ENCODE peak calls at places on chromosomes 1 and 21, in four cellular contexts. Y is neural crest cell, W is neural progenitor cell, T is nephron progenitor cell. E is an unnamed sample.

GRCh38 chr1:81703352-81703735 is 97.4 kb upstream of the ADGRL2 start:
- DNase-seq in W (no peak), Y (no peak), T (no peak), E (no peak)

GRCh38 chr1:41053324-41053723 is 31.8 kb upstream of the SLFNL1 start:
- DNase-seq in T (no peak), Y (no peak), W (no peak), E (no peak)

GRCh38 chr1:235714205-235714897 is 64.8 kb upstream of the GNG4 start:
- DNase-seq in T (no peak), W (no peak), Y (no peak), E (no peak)

GRCh38 chr1:186375929-186376330 is 292 bp downstream of the ODR4 start:
- DNase-seq in W (no peak), Y (no peak), T (no peak), E (no peak)

GRCh38 chr1:116292929-116293725 is 79.9 kb upstream of the ATP1A1 start:
- DNase-seq in W (no peak), T (no peak), Y (no peak), E (no peak)

GRCh38 chr1:200966934-200967333 is 56.6 kb downstream of the KIF21B start:
- DNase-seq in T (no peak), W (no peak), Y (no peak), E (no peak)

GRCh38 chr1:232925421-232926202 is 24.8 kb upstream of the NTPCR start:
- DNase-seq in W (no peak), T (peak; percentile 15), Y (no peak), E (no peak)

GRCh38 chr1:1073743-1074587 is at the start of gene RNF223:
- DNase-seq in Y (no peak), W (no peak), T (peak; percentile 12), E (no peak)

GRCh38 chr1:165697491-165697880 is 876 bp downstream of the ALDH9A1 start:
- DNase-seq in W (peak; percentile 5), Y (no peak), T (no peak), E (no peak)

GRCh38 chr1:204154525-204155255 is 2.8 kb upstream of the ETNK2 start:
- DNase-seq in T (no peak), Y (no peak), W (no peak), E (no peak)

GRCh38 chr1:160093624-160094290 is 4.7 kb downstream of the IGSF8 start:
- DNase-seq in W (no peak), Y (no peak), T (no peak), E (no peak)

GRCh38 chr21:29649370-29649963 is 290.3 kb downstream of the GRIK1 start:
- DNase-seq in W (peak; percentile 18), T (no peak), Y (no peak), E (no peak)

GRCh38 chr1:156602557-156602993 is 1.3 kb upstream of the GPATCH4 start:
- DNase-seq in W (peak; percentile 43), T (no peak), Y (no peak), E (no peak)

GRCh38 chr1:228284148-228284495 is 76.3 kb downstream of the OBSCN start:
- DNase-seq in Y (no peak), T (peak; percentile 37), W (no peak), E (no peak)

GRCh38 chr1:41637367-41637766 is 152.9 kb upstream of the EDN2 start:
- DNase-seq in Y (no peak), T (no peak), W (no peak), E (no peak)

GRCh38 chr21:45404726-45405270 is at the start of gene COL18A1:
- DNase-seq in W (peak; percentile 90), Y (peak; percentile 43), T (peak; percentile 84), E (peak; percentile 76)

GRCh38 chr1:228093050-228093906 is 9.8 kb downstream of the C1orf35 start:
- DNase-seq in T (no peak), W (no peak), Y (no peak), E (peak; percentile 21)

GRCh38 chr21:45382698-45383000 is 22.3 kb upstream of the COL18A1 start:
- DNase-seq in T (no peak), W (no peak), Y (no peak), E (no peak)

GRCh38 chr1:22893292-22893691 is 79.4 kb downstream of the LACTBL1 start:
- DNase-seq in T (no peak), W (no peak), Y (no peak), E (no peak)

GRCh38 chr1:162565460-162565859 is 3.9 kb downstream of the UAP1 start:
- DNase-seq in W (no peak), Y (no peak), T (no peak), E (no peak)

GRCh38 chr1:200862713-200863415 is 9.9 kb upstream of the GPR25 start:
- DNase-seq in W (no peak), T (no peak), Y (no peak), E (no peak)

GRCh38 chr1:101165944-101166343 is 70.9 kb upstream of the S1PR1 start:
- DNase-seq in T (no peak), W (peak; percentile 72), Y (no peak), E (no peak)

GRCh38 chr1:173161510-173162221 is 45.5 kb downstream of the TNFSF4 start:
- DNase-seq in W (no peak), T (no peak), Y (no peak), E (no peak)

GRCh38 chr21:29645666-29646553 is 293.9 kb downstream of the GRIK1 start:
- DNase-seq in Y (no peak), W (no peak), T (no peak), E (no peak)

GRCh38 chr1:231410041-231410591 is 12.0 kb downstream of the EGLN1 start:
- DNase-seq in W (no peak), T (no peak), Y (no peak), E (no peak)

GRCh38 chr1:154334647-154335350 is 9.5 kb downstream of the ATP8B2 start:
- DNase-seq in W (peak; percentile 94), T (peak; percentile 86), Y (peak; percentile 85), E (peak; percentile 91)

GRCh38 chr1:201208236-201208635 is 17.6 kb downstream of the IGFN1 start:
- DNase-seq in W (no peak), T (no peak), Y (no peak), E (no peak)

GRCh38 chr1:114648503-114648902 is 21.3 kb downstream of the DENND2C start:
- DNase-seq in T (no peak), Y (no peak), W (no peak), E (no peak)

GRCh38 chr1:227449051-227449450 is 114.3 kb upstream of the ZNF678 start:
- DNase-seq in Y (peak; percentile 20), T (peak; percentile 27), W (peak; percentile 68), E (no peak)

GRCh38 chr1:246246430-246246829 is 260.6 kb downstream of the SMYD3 start:
- DNase-seq in T (no peak), Y (no peak), W (no peak), E (no peak)

GRCh38 chr21:37384416-37384815 is 17.8 kb downstream of the DYRK1A start:
- DNase-seq in T (no peak), Y (no peak), W (no peak), E (no peak)

GRCh38 chr21:37383784-37384311 is 17.3 kb downstream of the DYRK1A start:
- DNase-seq in W (no peak), Y (no peak), T (no peak), E (no peak)

GRCh38 chr21:37385179-37385765 is 18.7 kb downstream of the DYRK1A start:
- DNase-seq in Y (no peak), T (no peak), W (no peak), E (no peak)

GRCh38 chr21:37381883-37382585 is 15.5 kb downstream of the DYRK1A start:
- DNase-seq in Y (no peak), W (no peak), T (no peak), E (no peak)

GRCh38 chr21:37383066-37383465 is 16.5 kb downstream of the DYRK1A start:
- DNase-seq in W (peak; percentile 40), T (no peak), Y (no peak), E (no peak)
- TF ChIP-seq CTCF in W (no peak), T (no peak), Y (no peak), E (no peak)

DNA sequence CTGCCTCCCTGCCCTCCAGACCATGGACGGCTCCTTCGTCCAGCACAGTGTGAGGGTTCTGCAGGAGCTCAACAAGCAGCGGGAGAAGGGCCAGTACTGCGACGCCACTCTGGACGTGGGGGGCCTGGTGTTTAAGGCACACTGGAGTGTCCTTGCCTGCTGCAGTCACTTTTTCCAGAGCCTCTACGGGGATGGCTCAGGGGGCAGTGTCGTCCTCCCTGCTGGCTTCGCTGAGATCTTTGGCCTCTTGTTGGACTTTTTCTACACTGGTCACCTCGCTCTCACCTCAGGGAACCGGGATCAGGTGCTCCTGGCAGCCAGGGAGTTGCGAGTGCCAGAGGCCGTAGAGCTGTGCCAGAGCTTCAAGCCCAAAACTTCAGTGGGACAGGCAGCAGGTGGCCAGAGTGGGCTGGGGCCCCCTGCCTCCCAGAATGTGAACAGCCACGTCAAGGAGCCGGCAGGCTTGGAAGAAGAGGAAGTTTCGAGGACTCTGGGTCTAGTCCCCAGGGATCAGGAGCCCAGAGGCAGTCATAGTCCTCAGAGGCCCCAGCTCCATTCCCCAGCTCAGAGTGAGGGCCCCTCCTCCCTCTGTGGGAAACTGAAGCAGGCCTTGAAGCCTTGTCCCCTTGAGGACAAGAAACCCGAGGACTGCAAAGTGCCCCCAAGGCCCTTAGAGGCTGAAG is 935 bp downstream of the ZBTB48 start:
- DNase-seq in W (peak; percentile 18), Y (no peak), T (no peak), E (no peak)
- TF ChIP-seq CTCF in W (no peak), Y (no peak), T (no peak), E (no peak)

GRCh38 chr1:24855474-24855873 is 74.6 kb downstream of the RUNX3 start:
- DNase-seq in W (no peak), T (no peak), Y (no peak), E (no peak)

GRCh38 chr1:24850353-24850905 is 79.6 kb downstream of the RUNX3 start:
- DNase-seq in W (no peak), Y (no peak), T (no peak), E (no peak)

GRCh38 chr1:24847995-24848857 is 81.8 kb downstream of the RUNX3 start:
- DNase-seq in W (peak; percentile 94), T (peak; percentile 93), Y (peak; percentile 93), E (no peak)

GRCh38 chr1:24853656-24854055 is 76.4 kb downstream of the RUNX3 start:
- DNase-seq in Y (no peak), T (no peak), W (no peak), E (no peak)

DNA sequence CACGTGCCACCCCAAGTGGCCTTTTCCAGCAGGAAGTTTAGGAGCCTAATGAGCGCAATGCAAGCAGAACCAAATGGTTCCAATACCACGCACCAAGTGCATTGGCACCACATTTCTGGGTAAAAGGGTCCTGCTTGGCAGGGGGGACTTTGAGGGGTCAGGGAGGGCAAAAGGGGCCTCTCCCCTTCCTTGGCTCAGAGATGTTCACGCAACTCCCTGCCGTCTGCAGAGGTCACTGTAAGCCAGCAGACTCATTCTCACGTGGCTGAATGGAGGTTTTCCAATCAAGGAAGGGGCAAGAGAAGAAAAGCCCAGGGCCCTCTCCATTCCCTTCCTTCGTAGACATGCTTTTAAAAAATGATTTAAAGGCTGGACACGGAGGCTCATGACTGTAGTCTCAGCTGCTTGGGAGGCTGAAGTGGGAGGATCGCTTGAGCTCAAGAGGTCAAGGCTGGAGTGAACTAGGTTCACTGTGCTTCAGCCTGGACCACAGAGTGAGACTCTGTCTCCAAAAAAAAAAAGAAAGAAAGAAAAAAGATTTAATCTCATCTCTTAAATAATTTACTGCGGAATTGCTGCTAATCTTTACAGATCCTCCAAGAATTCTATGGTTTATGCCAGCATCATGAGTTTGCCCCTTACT is 80.3 kb downstream of the RUNX3 start:
- DNase-seq in W (peak; percentile 65), T (no peak), Y (no peak), E (no peak)
- TF ChIP-seq CTCF in W (peak; percentile 59), T (no peak), Y (peak; percentile 41), E (no peak)

GRCh38 chr1:234123867-234124266 is 219.4 kb downstream of the SLC35F3 start:
- DNase-seq in W (no peak), Y (no peak), T (no peak), E (no peak)

GRCh38 chr1:234120327-234120944 is 216.0 kb downstream of the SLC35F3 start:
- DNase-seq in T (no peak), W (no peak), Y (no peak), E (no peak)

GRCh38 chr1:234125714-234126113 is 221.2 kb downstream of the SLC35F3 start:
- DNase-seq in Y (no peak), W (no peak), T (no peak), E (no peak)

GRCh38 chr1:234125283-234125682 is 220.8 kb downstream of the SLC35F3 start:
- DNase-seq in Y (peak; percentile 59), W (peak; percentile 88), T (peak; percentile 72), E (no peak)
- TF ChIP-seq CTCF in Y (peak; percentile 56), W (peak; percentile 70), T (peak; percentile 48), E (peak; percentile 31)